ENCODE peak calls at places on chromosome 1, in four cellular contexts. U, O, Z and F are unnamed samples.

GRCh38 chr1:217090073-217090911 is 367.1 kb upstream of the ESRRG start:
- DNase-seq in U (no peak), O (no peak), Z (no peak), F (no peak)

GRCh38 chr1:241311056-241311746 is 45.8 kb downstream of the RGS7 start:
- DNase-seq in U (peak; percentile 60), O (no peak), Z (no peak), F (no peak)

GRCh38 chr1:66182551-66183178 is 351.3 kb upstream of the SGIP1 start:
- DNase-seq in U (peak; percentile 16), O (no peak), Z (no peak), F (no peak)

GRCh38 chr1:225767591-225768540 is 9.8 kb upstream of the SRP9 start:
- DNase-seq in U (peak; percentile 80), O (no peak), Z (peak; percentile 62), F (peak; percentile 79)

GRCh38 chr1:27527857-27528700 is 38.1 kb upstream of the WASF2 start:
- DNase-seq in U (no peak), O (peak; percentile 62), Z (peak; percentile 61), F (peak; percentile 85)

GRCh38 chr1:228062812-228063211 is 19.7 kb upstream of the ARF1 start:
- DNase-seq in U (no peak), O (no peak), Z (no peak), F (no peak)

GRCh38 chr1:220280249-220280648 is 8.0 kb upstream of the RAB3GAP2 start:
- DNase-seq in U (no peak), O (no peak), Z (no peak), F (no peak)

GRCh38 chr1:31573261-31573660 is 3.1 kb upstream of the TINAGL1 start:
- DNase-seq in U (no peak), O (no peak), Z (no peak), F (no peak)

GRCh38 chr1:232045134-232045533 is 418.5 kb downstream of the DISC1 start:
- DNase-seq in U (no peak), O (no peak), Z (no peak), F (no peak)

GRCh38 chr1:44713321-44713781 is 17.6 kb downstream of the RNU5D-1 start:
- DNase-seq in U (no peak), O (peak; percentile 30), Z (no peak), F (no peak)

GRCh38 chr1:65020774-65021173 is 54.4 kb upstream of the JAK1 start:
- DNase-seq in U (no peak), O (no peak), Z (no peak), F (no peak)

GRCh38 chr1:180548686-180549326 is 10.0 kb upstream of the OVAAL start:
- DNase-seq in U (no peak), O (no peak), Z (no peak), F (no peak)

GRCh38 chr1:237220243-237220642 is 178.3 kb downstream of the RYR2 start:
- DNase-seq in U (no peak), O (no peak), Z (no peak), F (no peak)

GRCh38 chr1:65146908-65147423 is 1.0 kb upstream of the AK4 start:
- DNase-seq in U (no peak), O (no peak), Z (no peak), F (no peak)

GRCh38 chr1:19367584-19368041 is 55.5 kb downstream of the SLC66A1 start:
- DNase-seq in U (no peak), O (no peak), Z (no peak), F (no peak)

GRCh38 chr1:152582647-152583046 is 2.3 kb upstream of the LCE3D start:
- DNase-seq in U (no peak), O (no peak), Z (no peak), F (no peak)

GRCh38 chr1:20735581-20736111 is 3.1 kb upstream of the SH2D5 start:
- DNase-seq in U (no peak), O (no peak), Z (no peak), F (no peak)

GRCh38 chr1:200372095-200372884 is 37.5 kb downstream of the ZNF281 start:
- DNase-seq in U (peak; percentile 72), O (no peak), Z (peak; percentile 39), F (no peak)

GRCh38 chr1:19650416-19651140 is 6.5 kb downstream of the NBL1 start:
- DNase-seq in U (no peak), O (no peak), Z (no peak), F (no peak)

GRCh38 chr1:40820911-40821693 is 37.5 kb downstream of the KCNQ4 start:
- DNase-seq in U (no peak), O (no peak), Z (peak; percentile 29), F (no peak)

GRCh38 chr1:34188418-34188817 is 11.7 kb downstream of the C1orf94 start:
- DNase-seq in U (peak; percentile 15), O (no peak), Z (no peak), F (no peak)

GRCh38 chr1:87084247-87084836 is 169.9 kb downstream of the HS2ST1 start:
- DNase-seq in U (peak; percentile 7), O (no peak), Z (no peak), F (no peak)

GRCh38 chr1:39453603-39454002 is 37.8 kb upstream of the BMP8A start:
- DNase-seq in U (peak; percentile 22), O (no peak), Z (peak; percentile 29), F (peak; percentile 36)

GRCh38 chr1:115239148-115239820 is 98.8 kb downstream of the NGF start:
- DNase-seq in U (no peak), O (no peak), Z (no peak), F (no peak)

GRCh38 chr1:232988572-232989040 is 38.2 kb downstream of the NTPCR start:
- DNase-seq in U (peak; percentile 45), O (peak; percentile 69), Z (no peak), F (no peak)

GRCh38 chr1:206941766-206942418 is 4.4 kb downstream of the PIGR start:
- DNase-seq in U (no peak), O (no peak), Z (peak; percentile 41), F (peak; percentile 76)

GRCh38 chr1:228333739-228334115 is 72.9 kb downstream of the TRIM11 start:
- DNase-seq in U (no peak), O (no peak), Z (no peak), F (no peak)

GRCh38 chr1:100896481-100896982 is 642 bp downstream of the SLC30A7 start:
- DNase-seq in U (peak; percentile 49), O (peak; percentile 9), Z (peak; percentile 29), F (no peak)

GRCh38 chr1:183058835-183059234 is 35.6 kb downstream of the LAMC1 start:
- DNase-seq in U (no peak), O (no peak), Z (no peak), F (no peak)

GRCh38 chr1:229183583-229183982 is 87.3 kb upstream of the RAB4A start:
- DNase-seq in U (no peak), O (no peak), Z (no peak), F (no peak)

GRCh38 chr1:116123837-116124533 is 12.8 kb downstream of the MAB21L3 start:
- DNase-seq in U (no peak), O (no peak), Z (no peak), F (peak; percentile 72)

GRCh38 chr1:103197266-103197665 is 88.9 kb upstream of the COL11A1 start:
- DNase-seq in U (peak; percentile 30), O (no peak), Z (no peak), F (no peak)

GRCh38 chr1:65177457-65177856 is 29.5 kb downstream of the AK4 start:
- DNase-seq in U (peak; percentile 83), O (no peak), Z (no peak), F (no peak)

GRCh38 chr1:62887799-62888507 is 104.0 kb downstream of the ATG4C start:
- DNase-seq in U (no peak), O (no peak), Z (no peak), F (no peak)

GRCh38 chr1:205061665-205062069 is 18.7 kb downstream of the CNTN2 start:
- DNase-seq in U (peak; percentile 83), O (peak; percentile 99), Z (peak; percentile 85), F (peak; percentile 86)

GRCh38 chr1:32716312-32717126 is 13.9 kb upstream of the SYNC start:
- DNase-seq in U (peak; percentile 64), O (peak; percentile 90), Z (peak; percentile 99), F (peak; percentile 99)